ENCODE peak calls at places on chromosomes 1 and 21, in six cellular contexts. B is NCI-H1417; Y is stimulated activated CD4-positive, alpha-beta T cell treated with anti-CD3 and anti-CD28 coated beads, TNF-alpha, amount 100 ng/mL, for 24 hours; X is left lung; G is GM13976; J is KG1. L is an unnamed sample.

GRCh38 chr21:42525676-42526378 is 12.2 kb downstream of the SLC37A1 start:
- DNase-seq in B (no peak), Y (no peak), X (no peak), G (no peak), J (no peak), L (no peak)

GRCh38 chr1:222105393-222105737 is 363.5 kb upstream of the DUSP10 start:
- DNase-seq in B (peak; percentile 19), Y (no peak), X (no peak), G (no peak), J (no peak), L (no peak)

GRCh38 chr1:100073531-100073930 is 59.2 kb downstream of the SASS6 start:
- DNase-seq in B (no peak), Y (no peak), X (no peak), G (no peak), J (no peak), L (no peak)

GRCh38 chr1:12475158-12475934 is 142.7 kb downstream of the DHRS3 start:
- DNase-seq in B (no peak), Y (no peak), X (no peak), G (no peak), J (no peak), L (no peak)

GRCh38 chr1:202264300-202265075 is 70.9 kb downstream of the LGR6 start:
- DNase-seq in B (no peak), Y (no peak), X (peak; percentile 27), G (no peak), J (no peak), L (no peak)

GRCh38 chr1:181149326-181150000 is 61.0 kb downstream of the IER5 start:
- DNase-seq in B (peak; percentile 69), Y (no peak), X (no peak), G (no peak), J (peak; percentile 88), L (no peak)

GRCh38 chr1:93629101-93630059 is 52.3 kb downstream of the BCAR3 start:
- DNase-seq in B (peak; percentile 72), Y (peak; percentile 37), X (no peak), G (peak; percentile 64), J (peak; percentile 71), L (no peak)

GRCh38 chr1:46380004-46380403 is 14.1 kb upstream of the FAAH start:
- DNase-seq in B (no peak), Y (no peak), X (no peak), G (no peak), J (no peak), L (no peak)

GRCh38 chr21:37272897-37273296 is 5.8 kb upstream of the VPS26C start:
- DNase-seq in B (no peak), Y (no peak), X (no peak), G (no peak), J (no peak), L (no peak)

GRCh38 chr1:76669624-76670023 is 197.7 kb upstream of the ST6GALNAC5 start:
- DNase-seq in B (no peak), Y (no peak), X (no peak), G (no peak), J (no peak), L (no peak)

GRCh38 chr1:24915819-24916602 is 14.1 kb downstream of the RUNX3 start:
- DNase-seq in B (no peak), Y (no peak), X (no peak), G (no peak), J (no peak), L (no peak)

GRCh38 chr1:228935855-228936727 is 200.8 kb downstream of the RHOU start:
- DNase-seq in B (no peak), Y (no peak), X (no peak), G (no peak), J (no peak), L (no peak)

GRCh38 chr1:68269637-68270430 is 37.5 kb upstream of the WLS start:
- DNase-seq in B (no peak), Y (no peak), X (no peak), G (no peak), J (no peak), L (peak; percentile 51)

GRCh38 chr1:243547906-243548305 is 292.1 kb downstream of the SDCCAG8 start:
- DNase-seq in B (no peak), Y (no peak), X (no peak), G (no peak), J (no peak), L (no peak)

GRCh38 chr1:203934651-203935050 is 73.3 kb downstream of the SNRPE start:
- DNase-seq in B (no peak), Y (no peak), X (no peak), G (no peak), J (no peak), L (no peak)

GRCh38 chr1:201361652-201362504 is 15.6 kb downstream of the TNNT2 start:
- DNase-seq in B (peak; percentile 1), Y (no peak), X (no peak), G (peak; percentile 89), J (no peak), L (no peak)

GRCh38 chr1:153429266-153430165 is 13.2 kb downstream of the S100A7A start:
- DNase-seq in B (peak; percentile 56), Y (no peak), X (no peak), G (no peak), J (no peak), L (no peak)

GRCh38 chr1:167681024-167681423 is 40.8 kb upstream of the MPZL1 start:
- DNase-seq in B (no peak), Y (no peak), X (no peak), G (no peak), J (no peak), L (no peak)

GRCh38 chr1:46691997-46692790 is 20.5 kb downstream of the TEX38 start:
- DNase-seq in B (no peak), Y (no peak), X (no peak), G (no peak), J (no peak), L (no peak)

GRCh38 chr1:41461790-41462679 is 22.4 kb downstream of the EDN2 start:
- DNase-seq in B (no peak), Y (no peak), X (no peak), G (no peak), J (no peak), L (no peak)

GRCh38 chr1:168728452-168729404 is at the start of gene DPT:
- DNase-seq in B (no peak), Y (no peak), X (no peak), G (no peak), J (no peak), L (no peak)

GRCh38 chr1:44283524-44284173 is 70.4 kb downstream of the DMAP1 start:
- DNase-seq in B (peak; percentile 71), Y (no peak), X (no peak), G (no peak), J (no peak), L (no peak)

GRCh38 chr1:165481820-165482532 is 37.0 kb upstream of the RXRG start:
- DNase-seq in B (no peak), Y (peak; percentile 1), X (peak; percentile 37), G (no peak), J (no peak), L (peak; percentile 39)

GRCh38 chr21:15192243-15192642 is 127.4 kb upstream of the NRIP1 start:
- DNase-seq in B (no peak), Y (no peak), X (no peak), G (no peak), J (no peak), L (no peak)

GRCh38 chr1:45730780-45731319 is 19.6 kb downstream of the IPP start:
- DNase-seq in B (no peak), Y (no peak), X (no peak), G (no peak), J (no peak), L (no peak)

GRCh38 chr1:59204001-59204400 is 92.9 kb upstream of the FGGY start:
- DNase-seq in B (no peak), Y (no peak), X (no peak), G (no peak), J (no peak), L (no peak)

L was measured in HS-27A.